ENCODE peak calls at places on chromosomes 5 and 9, in four cellular contexts. One of them, this sample, is unnamed.

GRCh38 chr5:65952259-65952658 is 25.9 kb downstream of the ERBIN start:
- DNase-seq in EH: no peak
- DNase-seq in anterior cingulate cortex: no peak
- DNase-seq in fibroblast of the aortic adventitia: no peak
- DNase-seq in this sample: no peak

GRCh38 chr5:133569347-133569746 is 43.0 kb downstream of the FSTL4 start:
- DNase-seq in EH: peak; percentile 4
- DNase-seq in anterior cingulate cortex: no peak
- DNase-seq in fibroblast of the aortic adventitia: peak; percentile 19
- DNase-seq in this sample: no peak

GRCh38 chr9:121282309-121283071 is 14.5 kb downstream of the GSN start:
- DNase-seq in EH: peak; percentile 85
- DNase-seq in anterior cingulate cortex: peak; percentile 60
- DNase-seq in fibroblast of the aortic adventitia: peak; percentile 86
- DNase-seq in this sample: no peak

GRCh38 chr5:60332244-60333018 is 367.5 kb downstream of the DEPDC1B start:
- DNase-seq in anterior cingulate cortex: no peak
- DNase-seq in EH: peak; percentile 60
- DNase-seq in fibroblast of the aortic adventitia: peak; percentile 30
- DNase-seq in this sample: no peak

GRCh38 chr5:93886917-93887361 is 145.5 kb upstream of the POU5F2 start:
- DNase-seq in fibroblast of the aortic adventitia: peak; percentile 30
- DNase-seq in anterior cingulate cortex: no peak
- DNase-seq in EH: no peak
- DNase-seq in this sample: no peak

GRCh38 chr5:178489281-178489976 is 100.8 kb downstream of the COL23A1 start:
- DNase-seq in fibroblast of the aortic adventitia: no peak
- DNase-seq in EH: no peak
- DNase-seq in anterior cingulate cortex: no peak
- DNase-seq in this sample: no peak

GRCh38 chr5:35545190-35545589 is 72.5 kb upstream of the SPEF2 start:
- DNase-seq in anterior cingulate cortex: no peak
- DNase-seq in fibroblast of the aortic adventitia: no peak
- DNase-seq in EH: no peak
- DNase-seq in this sample: no peak

GRCh38 chr9:7780261-7780988 is 19.2 kb downstream of the DMAC1 start:
- DNase-seq in EH: peak; percentile 67
- DNase-seq in anterior cingulate cortex: peak; percentile 7
- DNase-seq in fibroblast of the aortic adventitia: peak; percentile 32
- DNase-seq in this sample: no peak

GRCh38 chr5:4766101-4766500 is 374.0 kb upstream of the ADAMTS16 start:
- DNase-seq in EH: no peak
- DNase-seq in anterior cingulate cortex: no peak
- DNase-seq in fibroblast of the aortic adventitia: no peak
- DNase-seq in this sample: no peak

GRCh38 chr9:125929846-125930245 is 182.7 kb downstream of the PBX3 start:
- DNase-seq in anterior cingulate cortex: no peak
- DNase-seq in EH: peak; percentile 33
- DNase-seq in fibroblast of the aortic adventitia: no peak
- DNase-seq in this sample: no peak

GRCh38 chr9:109453210-109453842 is 44.8 kb downstream of the PTPN3 start:
- DNase-seq in anterior cingulate cortex: no peak
- DNase-seq in EH: peak; percentile 83
- DNase-seq in fibroblast of the aortic adventitia: peak; percentile 81
- DNase-seq in this sample: no peak

GRCh38 chr5:128669803-128670202 is 131.8 kb upstream of the FBN2 start:
- DNase-seq in fibroblast of the aortic adventitia: no peak
- DNase-seq in anterior cingulate cortex: no peak
- DNase-seq in EH: peak; percentile 53
- DNase-seq in this sample: no peak

GRCh38 chr9:113228130-113228665 is 6.9 kb downstream of the SLC31A1 start:
- DNase-seq in fibroblast of the aortic adventitia: no peak
- DNase-seq in EH: no peak
- DNase-seq in anterior cingulate cortex: no peak
- DNase-seq in this sample: no peak

GRCh38 chr5:50697739-50698138 is 31.3 kb downstream of the PARP8 start:
- DNase-seq in EH: no peak
- DNase-seq in anterior cingulate cortex: no peak
- DNase-seq in fibroblast of the aortic adventitia: no peak
- DNase-seq in this sample: no peak

GRCh38 chr5:180618830-180619562 is 27.7 kb upstream of the SCGB3A1 start:
- DNase-seq in anterior cingulate cortex: no peak
- DNase-seq in EH: peak; percentile 34
- DNase-seq in fibroblast of the aortic adventitia: peak; percentile 30
- DNase-seq in this sample: no peak

GRCh38 chr9:16150501-16150900 is 597.7 kb downstream of the CCDC171 start:
- DNase-seq in anterior cingulate cortex: no peak
- DNase-seq in fibroblast of the aortic adventitia: peak; percentile 85
- DNase-seq in EH: no peak
- DNase-seq in this sample: no peak

GRCh38 chr5:159510282-159510681 is 180.0 kb upstream of the IL12B start:
- DNase-seq in EH: peak; percentile 98
- DNase-seq in fibroblast of the aortic adventitia: peak; percentile 46
- DNase-seq in anterior cingulate cortex: no peak
- DNase-seq in this sample: no peak

GRCh38 chr5:154714271-154714986 is 40.7 kb upstream of the LARP1 start:
- DNase-seq in fibroblast of the aortic adventitia: peak; percentile 45
- DNase-seq in EH: peak; percentile 76
- DNase-seq in anterior cingulate cortex: no peak
- DNase-seq in this sample: no peak

GRCh38 chr9:108163321-108164005 is 673.9 kb upstream of the KLF4 start:
- DNase-seq in fibroblast of the aortic adventitia: peak; percentile 52
- DNase-seq in anterior cingulate cortex: no peak
- DNase-seq in EH: peak; percentile 40
- DNase-seq in this sample: no peak

GRCh38 chr9:134993996-134994720 is 76.4 kb upstream of the FCN1 start:
- DNase-seq in anterior cingulate cortex: no peak
- DNase-seq in EH: no peak
- DNase-seq in fibroblast of the aortic adventitia: no peak
- DNase-seq in this sample: no peak

GRCh38 chr9:134597957-134598883 is 43.4 kb upstream of the COL5A1 start:
- DNase-seq in fibroblast of the aortic adventitia: no peak
- DNase-seq in anterior cingulate cortex: no peak
- DNase-seq in EH: no peak
- DNase-seq in this sample: no peak

GRCh38 chr5:151751091-151751490 is 7.3 kb downstream of the ATOX1 start:
- DNase-seq in EH: peak; percentile 62
- DNase-seq in fibroblast of the aortic adventitia: peak; percentile 48
- DNase-seq in anterior cingulate cortex: no peak
- DNase-seq in this sample: no peak

GRCh38 chr5:68418230-68418629 is 202.7 kb downstream of the PIK3R1 start:
- DNase-seq in EH: peak; percentile 73
- DNase-seq in fibroblast of the aortic adventitia: peak; percentile 83
- DNase-seq in anterior cingulate cortex: no peak
- DNase-seq in this sample: no peak

GRCh38 chr9:91417602-91418218 is 5.9 kb downstream of the NFIL3 start:
- DNase-seq in anterior cingulate cortex: no peak
- DNase-seq in fibroblast of the aortic adventitia: peak; percentile 26
- DNase-seq in EH: no peak
- DNase-seq in this sample: no peak